ENCODE peak calls at places on chromosome 10, in four cellular contexts. One of them, this sample, is unnamed.

GRCh38 chr10:58438340-58438739 is 53.1 kb downstream of the TFAM start:
- DNase-seq in amygdala: no peak
- DNase-seq in activated naive CD4-positive, alpha-beta T cell treated with anti-CD3 and anti-CD28 coated beads for 36 hours: no peak
- DNase-seq in aorta: no peak
- DNase-seq in this sample: no peak

GRCh38 chr10:133122171-133122935 is 34.6 kb downstream of the ADGRA1 start:
- DNase-seq in amygdala: no peak
- DNase-seq in aorta: no peak
- DNase-seq in activated naive CD4-positive, alpha-beta T cell treated with anti-CD3 and anti-CD28 coated beads for 36 hours: no peak
- DNase-seq in this sample: no peak

GRCh38 chr10:28722065-28722803 is 44.9 kb downstream of the BAMBI start:
- DNase-seq in activated naive CD4-positive, alpha-beta T cell treated with anti-CD3 and anti-CD28 coated beads for 36 hours: peak; percentile 6
- DNase-seq in aorta: peak; percentile 58
- DNase-seq in amygdala: peak; percentile 61
- DNase-seq in this sample: peak; percentile 50

GRCh38 chr10:43262902-43263466 is 3.9 kb downstream of the RASGEF1A start:
- DNase-seq in amygdala: no peak
- DNase-seq in aorta: no peak
- DNase-seq in activated naive CD4-positive, alpha-beta T cell treated with anti-CD3 and anti-CD28 coated beads for 36 hours: no peak
- DNase-seq in this sample: peak; percentile 37

GRCh38 chr10:70803768-70804423 is 11.9 kb upstream of the SGPL1 start:
- DNase-seq in aorta: no peak
- DNase-seq in amygdala: no peak
- DNase-seq in activated naive CD4-positive, alpha-beta T cell treated with anti-CD3 and anti-CD28 coated beads for 36 hours: no peak
- DNase-seq in this sample: no peak

GRCh38 chr10:32983333-32983909 is 25.4 kb upstream of the ITGB1 start:
- DNase-seq in activated naive CD4-positive, alpha-beta T cell treated with anti-CD3 and anti-CD28 coated beads for 36 hours: peak; percentile 39
- DNase-seq in aorta: peak; percentile 52
- DNase-seq in amygdala: no peak
- DNase-seq in this sample: peak; percentile 91

GRCh38 chr10:65358565-65358964 is 1567.3 kb upstream of the LRRTM3 start:
- DNase-seq in aorta: no peak
- DNase-seq in amygdala: no peak
- DNase-seq in activated naive CD4-positive, alpha-beta T cell treated with anti-CD3 and anti-CD28 coated beads for 36 hours: no peak
- DNase-seq in this sample: no peak

GRCh38 chr10:26093229-26093628 is 123.3 kb upstream of the GAD2 start:
- DNase-seq in aorta: no peak
- DNase-seq in amygdala: no peak
- DNase-seq in activated naive CD4-positive, alpha-beta T cell treated with anti-CD3 and anti-CD28 coated beads for 36 hours: no peak
- DNase-seq in this sample: no peak

GRCh38 chr10:28879875-28880381 is 202.6 kb downstream of the BAMBI start:
- DNase-seq in amygdala: no peak
- DNase-seq in aorta: peak; percentile 66
- DNase-seq in activated naive CD4-positive, alpha-beta T cell treated with anti-CD3 and anti-CD28 coated beads for 36 hours: no peak
- DNase-seq in this sample: no peak

GRCh38 chr10:76315240-76315639 is 883.8 kb downstream of the LRMDA start:
- DNase-seq in aorta: no peak
- DNase-seq in amygdala: no peak
- DNase-seq in activated naive CD4-positive, alpha-beta T cell treated with anti-CD3 and anti-CD28 coated beads for 36 hours: no peak
- DNase-seq in this sample: no peak

GRCh38 chr10:20890491-20891337 is 6.4 kb downstream of the NEBL start:
- DNase-seq in aorta: no peak
- DNase-seq in amygdala: no peak
- DNase-seq in activated naive CD4-positive, alpha-beta T cell treated with anti-CD3 and anti-CD28 coated beads for 36 hours: no peak
- DNase-seq in this sample: no peak

GRCh38 chr10:93080350-93081046 is 6.8 kb downstream of the CYP26A1 start:
- DNase-seq in activated naive CD4-positive, alpha-beta T cell treated with anti-CD3 and anti-CD28 coated beads for 36 hours: peak; percentile 70
- DNase-seq in amygdala: peak; percentile 46
- DNase-seq in aorta: no peak
- DNase-seq in this sample: peak; percentile 76

GRCh38 chr10:58435297-58435696 is 50.1 kb downstream of the TFAM start:
- DNase-seq in amygdala: no peak
- DNase-seq in activated naive CD4-positive, alpha-beta T cell treated with anti-CD3 and anti-CD28 coated beads for 36 hours: peak; percentile 49
- DNase-seq in aorta: peak; percentile 81
- DNase-seq in this sample: peak; percentile 98

GRCh38 chr10:26931223-26931622 is 70.5 kb upstream of the ABI1 start:
- DNase-seq in amygdala: no peak
- DNase-seq in aorta: peak; percentile 56
- DNase-seq in activated naive CD4-positive, alpha-beta T cell treated with anti-CD3 and anti-CD28 coated beads for 36 hours: peak; percentile 7
- DNase-seq in this sample: no peak

GRCh38 chr10:131816157-131816775 is 84.5 kb upstream of the PPP2R2D start:
- DNase-seq in activated naive CD4-positive, alpha-beta T cell treated with anti-CD3 and anti-CD28 coated beads for 36 hours: no peak
- DNase-seq in amygdala: no peak
- DNase-seq in aorta: no peak
- DNase-seq in this sample: no peak

GRCh38 chr10:48490576-48491345 is 114.1 kb downstream of the ARHGAP22 start:
- DNase-seq in aorta: no peak
- DNase-seq in activated naive CD4-positive, alpha-beta T cell treated with anti-CD3 and anti-CD28 coated beads for 36 hours: no peak
- DNase-seq in amygdala: no peak
- DNase-seq in this sample: peak; percentile 19